ENCODE peak calls at places on chromosomes 7 and 10, in ten cellular contexts. S, U, P, I, O, Z, Y, A, C and N are unnamed samples.

GRCh38 chr10:91287276-91287675 is 66.8 kb downstream of the PCGF5 start:
- DNase-seq in S (no peak), U (no peak), P (no peak), I (no peak), O (no peak), Z (no peak), Y (peak; percentile 44), A (no peak), C (no peak), N (no peak)

GRCh38 chr7:296546-296945 is 6.6 kb downstream of the FOXL3 start:
- DNase-seq in S (no peak), U (no peak), P (no peak), I (peak; percentile 10), O (no peak), Z (no peak), Y (no peak), A (no peak), C (no peak), N (no peak)

GRCh38 chr7:50509459-50509858 is 55.7 kb downstream of the DDC start:
- DNase-seq in S (no peak), U (no peak), P (no peak), I (no peak), O (no peak), Z (no peak), Y (no peak), A (no peak), C (no peak), N (no peak)

GRCh38 chr7:111174476-111174875 is 83.5 kb downstream of the LRRN3 start:
- DNase-seq in S (no peak), U (no peak), P (no peak), I (no peak), O (no peak), Z (no peak), Y (no peak), A (no peak), C (no peak), N (no peak)

GRCh38 chr10:112790030-112790429 is 160.0 kb upstream of the TCF7L2 start:
- DNase-seq in S (no peak), U (no peak), P (no peak), I (no peak), O (no peak), Z (no peak), Y (no peak), A (no peak), C (peak; percentile 62), N (no peak)

GRCh38 chr7:79453558-79454324 is at the start of gene MAGI2:
- DNase-seq in S (peak; percentile 43), U (peak; percentile 41), P (peak; percentile 91), I (peak; percentile 66), O (peak; percentile 70), Z (peak; percentile 84), Y (peak; percentile 17), A (no peak), C (peak; percentile 64), N (peak; percentile 91)

GRCh38 chr10:132336064-132336746 is 4.2 kb downstream of the LRRC27 start:
- DNase-seq in S (no peak), U (peak; percentile 39), P (no peak), I (no peak), O (no peak), Z (no peak), Y (no peak), A (no peak), C (no peak), N (no peak)

GRCh38 chr10:84375011-84375410 is 46.6 kb downstream of the CCSER2 start:
- DNase-seq in S (peak; percentile 45), U (peak; percentile 51), P (peak; percentile 75), I (no peak), O (peak; percentile 39), Z (peak; percentile 69), Y (peak; percentile 51), A (peak; percentile 75), C (peak; percentile 73), N (peak; percentile 81)

GRCh38 chr10:99425204-99425603 is 5.2 kb downstream of the GOT1 start:
- DNase-seq in S (no peak), U (no peak), P (no peak), I (no peak), O (no peak), Z (no peak), Y (no peak), A (no peak), C (no peak), N (no peak)

GRCh38 chr7:39314869-39315268 is 251.3 kb upstream of the YAE1 start:
- DNase-seq in S (no peak), U (no peak), P (no peak), I (no peak), O (no peak), Z (no peak), Y (no peak), A (no peak), C (no peak), N (no peak)

GRCh38 chr10:15624405-15625191 is 95.1 kb downstream of the ITGA8 start:
- DNase-seq in S (no peak), U (no peak), P (peak; percentile 79), I (no peak), O (peak; percentile 23), Z (no peak), Y (no peak), A (no peak), C (no peak), N (no peak)

GRCh38 chr10:24505759-24506158 is 217.9 kb downstream of the ARHGAP21 start:
- DNase-seq in S (no peak), U (no peak), P (peak; percentile 27), I (no peak), O (peak; percentile 64), Z (no peak), Y (no peak), A (no peak), C (no peak), N (peak; percentile 33)

GRCh38 chr10:71458387-71458786 is 61.7 kb downstream of the CDH23 start:
- DNase-seq in S (no peak), U (no peak), P (no peak), I (no peak), O (no peak), Z (no peak), Y (no peak), A (no peak), C (no peak), N (no peak)

GRCh38 chr10:96889415-96890171 is 57.5 kb downstream of the LCOR start:
- DNase-seq in S (no peak), U (no peak), P (no peak), I (no peak), O (no peak), Z (no peak), Y (no peak), A (no peak), C (no peak), N (no peak)

GRCh38 chr7:2956076-2956475 is 87.6 kb downstream of the CARD11 start:
- DNase-seq in S (no peak), U (no peak), P (no peak), I (no peak), O (no peak), Z (no peak), Y (no peak), A (no peak), C (no peak), N (no peak)
- H3K4me2 ChIP-seq in S (no peak overlapping the region), U (no peak overlapping the region), P (no peak overlapping the region), I (no peak overlapping the region), O (no peak overlapping the region), Z (no peak overlapping the region), Y (peak overlapping the region; percentile 69), A (no peak overlapping the region), C (no peak overlapping the region), N (no peak overlapping the region)

DNA sequence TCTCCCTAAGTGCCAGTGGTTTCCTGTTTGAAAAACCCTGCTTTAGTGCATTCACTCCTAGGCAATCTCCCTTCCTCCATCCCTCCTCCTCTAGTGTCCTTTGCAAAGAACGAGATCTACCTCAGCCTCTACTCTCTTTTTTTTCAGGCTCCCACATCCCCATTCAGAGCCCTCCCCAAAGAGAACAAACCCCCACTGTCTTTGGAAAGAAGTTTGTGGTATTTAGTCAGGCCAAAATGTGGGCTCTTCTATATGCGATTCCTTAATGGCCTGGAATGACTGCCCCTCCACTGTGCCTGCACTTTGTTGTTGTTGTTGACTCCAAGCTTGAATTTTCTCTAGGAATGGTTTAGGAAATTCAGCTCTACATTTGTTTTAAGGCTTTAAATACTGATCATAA is 36.3 kb downstream of the PALS2 start:
- DNase-seq in S (no peak), U (no peak), P (no peak), I (no peak), O (no peak), Z (no peak), Y (no peak), A (no peak), C (peak; percentile 32), N (no peak)
- H3K9ac ChIP-seq in S (no peak overlapping the region), U (no peak overlapping the region), P (no peak overlapping the region), I (no peak overlapping the region), O (no peak overlapping the region), Z (no peak overlapping the region), Y (no peak overlapping the region), A (no peak overlapping the region), C (no peak overlapping the region), N (no peak overlapping the region)

DNA sequence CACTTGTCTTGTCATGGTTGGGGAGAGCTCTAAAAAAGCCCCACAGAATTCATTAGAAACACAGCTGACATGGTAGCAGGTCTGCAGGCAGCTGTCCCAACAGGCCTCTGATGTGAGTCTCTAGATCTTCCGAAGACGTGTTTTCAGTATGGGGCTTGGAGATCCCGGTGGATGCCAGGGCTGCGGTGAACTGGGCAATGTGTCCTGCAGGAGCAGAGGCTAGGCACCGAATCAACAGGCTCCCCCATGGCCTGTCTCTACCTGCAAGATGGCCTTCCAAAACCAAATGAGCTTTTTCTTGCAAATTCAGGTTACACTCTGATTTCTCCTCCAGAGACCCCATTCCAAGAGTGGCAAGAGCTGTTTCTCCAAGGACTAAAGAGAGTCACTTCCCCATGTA is 2.9 kb downstream of the CPXM2 start:
- DNase-seq in S (no peak), U (no peak), P (no peak), I (no peak), O (no peak), Z (no peak), Y (no peak), A (no peak), C (no peak), N (no peak)
- H3K4me1 ChIP-seq in S (peaks cover 3% of the 10 kb centered on the region), U (no peaks in the 10 kb centered on the region), P (no peaks in the 10 kb centered on the region), I (peaks cover 3% of the 10 kb centered on the region), O (no peaks in the 10 kb centered on the region), Z (no peaks in the 10 kb centered on the region), Y (no peaks in the 10 kb centered on the region), A (no peaks in the 10 kb centered on the region), C (no peaks in the 10 kb centered on the region), N (no peaks in the 10 kb centered on the region)

GRCh38 chr10:77837248-77837924 is 89.2 kb downstream of the DLG5 start:
- DNase-seq in S (peak; percentile 67), U (no peak), P (peak; percentile 39), I (peak; percentile 93), O (peak; percentile 56), Z (peak; percentile 78), Y (peak; percentile 62), A (peak; percentile 79), C (peak; percentile 93), N (no peak)

GRCh38 chr10:77837925-77838595 is 88.5 kb downstream of the DLG5 start:
- DNase-seq in S (peak; percentile 18), U (no peak), P (no peak), I (no peak), O (no peak), Z (no peak), Y (no peak), A (no peak), C (no peak), N (no peak)

GRCh38 chr10:77835669-77836086 is 90.9 kb downstream of the DLG5 start:
- DNase-seq in S (no peak), U (no peak), P (no peak), I (no peak), O (peak; percentile 8), Z (no peak), Y (no peak), A (no peak), C (no peak), N (no peak)

GRCh38 chr10:77834943-77835668 is 91.4 kb downstream of the DLG5 start:
- DNase-seq in S (no peak), U (no peak), P (no peak), I (no peak), O (no peak), Z (no peak), Y (no peak), A (no peak), C (no peak), N (no peak)

GRCh38 chr10:77836299-77836820 is 90.2 kb downstream of the DLG5 start:
- DNase-seq in S (no peak), U (no peak), P (peak; percentile 10), I (no peak), O (no peak), Z (peak; percentile 22), Y (peak; percentile 49), A (peak; percentile 87), C (no peak), N (peak; percentile 8)
- H3K4me2 ChIP-seq in S (no peak overlapping the region), U (no peak overlapping the region), P (no peak overlapping the region), I (no peak overlapping the region), O (no peak overlapping the region), Z (no peak overlapping the region), Y (no peak overlapping the region), A (peak overlapping the region; percentile 1), C (no peak overlapping the region), N (peak overlapping the region; percentile 24)